ENCODE peak calls at places on chromosomes 11 and 22, in four cellular contexts. E is sigmoid colon, J is RWPE1, R is IMR-90. K is an unnamed sample.

GRCh38 chr11:43920598-43921419 is 21.6 kb upstream of the C11orf96 start:
- DNase-seq in J (peak), R (peak), E (peak), K (peak)

GRCh38 chr11:128299132-128299726 is 288.1 kb downstream of the ETS1 start:
- DNase-seq in R (peak), E (no peak), J (no peak), K (peak)

GRCh38 chr11:5605849-5606248 is 9.4 kb downstream of the TRIM6 start:
- DNase-seq in R (peak), J (peak), E (no peak), K (peak)

GRCh38 chr11:16607675-16608644 is 130.5 kb upstream of the C11orf58 start:
- DNase-seq in E (peak), R (peak), J (peak), K (peak)

GRCh38 chr11:126339073-126339865 is 16.2 kb upstream of the ST3GAL4 start:
- DNase-seq in R (peak), E (peak), J (no peak), K (no peak)

GRCh38 chr11:134741453-134742227 is 329.6 kb upstream of the B3GAT1 start:
- DNase-seq in E (no peak), R (peak), J (no peak), K (no peak)

GRCh38 chr22:19488884-19489843 is 9.4 kb downstream of the CDC45 start:
- DNase-seq in R (peak), E (no peak), J (no peak), K (no peak)

GRCh38 chr22:46238541-46238940 is 11.6 kb downstream of the CDPF1 start:
- DNase-seq in J (no peak), E (no peak), R (no peak), K (no peak)

GRCh38 chr11:9825315-9825714 is 161.4 kb downstream of the SWAP70 start:
- DNase-seq in J (peak), E (no peak), R (peak), K (peak)

GRCh38 chr11:72618801-72619200 is 55.4 kb downstream of the PDE2A start:
- DNase-seq in R (peak), E (no peak), J (no peak), K (no peak)

GRCh38 chr11:63770763-63771162 is 2.2 kb upstream of the ZFTA start:
- DNase-seq in J (no peak), E (no peak), R (no peak), K (no peak)

GRCh38 chr11:94112182-94112960 is 16.3 kb upstream of the PANX1 start:
- DNase-seq in J (peak), E (no peak), R (no peak), K (no peak)

GRCh38 chr11:128709402-128709801 is 15.5 kb downstream of the FLI1 start:
- DNase-seq in J (peak), E (no peak), R (peak), K (peak)

GRCh38 chr11:120431633-120432032 is 79.9 kb upstream of the GRIK4 start:
- DNase-seq in R (peak), E (no peak), J (peak), K (peak)

GRCh38 chr11:24457985-24458384 is 38.9 kb upstream of the LUZP2 start:
- DNase-seq in J (no peak), R (no peak), E (no peak), K (no peak)

GRCh38 chr11:57763568-57763967 is 2.0 kb downstream of the CTNND1 start:
- DNase-seq in E (no peak), R (peak), J (peak), K (peak)

GRCh38 chr22:45977551-45978274 is 751 bp upstream of the WNT7B start:
- DNase-seq in J (no peak), R (peak), E (no peak), K (no peak)

GRCh38 chr11:8313504-8314090 is 49.9 kb upstream of the LMO1 start:
- DNase-seq in E (peak), R (no peak), J (no peak), K (no peak)

GRCh38 chr22:19693981-19694670 is 20.2 kb upstream of the SEPTIN5 start:
- DNase-seq in E (no peak), J (no peak), R (no peak), K (no peak)

GRCh38 chr22:30270841-30271240 is 4.2 kb upstream of the OSM start:
- DNase-seq in R (peak), E (peak), J (no peak), K (no peak)

GRCh38 chr11:77094841-77095365 is 7.7 kb upstream of the OMP start:
- DNase-seq in J (no peak), R (no peak), E (peak), K (no peak)

GRCh38 chr22:30485362-30485988 is 13.7 kb upstream of the SEC14L3 start:
- DNase-seq in J (peak), E (peak), R (peak), K (peak)

GRCh38 chr11:65482306-65482850 is 16.5 kb upstream of the MALAT1 start:
- DNase-seq in J (no peak), E (no peak), R (no peak), K (no peak)

GRCh38 chr11:105296386-105296785 is 156.8 kb upstream of the CARD18 start:
- DNase-seq in R (no peak), J (no peak), E (no peak), K (no peak)

GRCh38 chr11:59802639-59803176 is 7.9 kb downstream of the MRPL16 start:
- DNase-seq in J (peak), E (no peak), R (peak), K (peak)

GRCh38 chr11:10305262-10305963 is 540 bp downstream of the ADM start:
- DNase-seq in R (peak), E (peak), J (no peak), K (no peak)

GRCh38 chr22:38923463-38924196 is 33.8 kb upstream of the APOBEC3A start:
- DNase-seq in R (peak), J (peak), E (peak), K (peak)

GRCh38 chr11:111937461-111937769 is 272 bp downstream of the DIXDC1 start:
- DNase-seq in J (no peak), R (no peak), E (no peak), K (no peak)

GRCh38 chr11:26930518-26931247 is 63.2 kb upstream of the FIBIN start:
- DNase-seq in E (no peak), J (no peak), R (peak), K (peak)

GRCh38 chr11:107931206-107931605 is 3.0 kb downstream of the RAB39A start:
- DNase-seq in E (no peak), J (no peak), R (no peak), K (no peak)

GRCh38 chr11:13105237-13105844 is 96.2 kb downstream of the RASSF10 start:
- DNase-seq in E (no peak), R (no peak), J (no peak), K (no peak)

GRCh38 chr11:60917267-60917666 is 3.3 kb downstream of the TMEM109 start:
- DNase-seq in J (no peak), E (no peak), R (no peak), K (no peak)

GRCh38 chr11:116893906-116894305 is 56.5 kb upstream of the APOA1 start:
- DNase-seq in R (no peak), E (no peak), J (no peak), K (no peak)

GRCh38 chr11:116893437-116893836 is 56.0 kb upstream of the APOA1 start:
- DNase-seq in E (no peak), R (no peak), J (no peak), K (no peak)

GRCh38 chr11:116896211-116896610 is 58.8 kb upstream of the APOA1 start:
- DNase-seq in R (no peak), E (no peak), J (no peak), K (no peak)

GRCh38 chr11:116892374-116892773 is 55.0 kb upstream of the APOA1 start:
- DNase-seq in J (no peak), E (no peak), R (no peak), K (no peak)

GRCh38 chr11:116895053-116895757 is 57.8 kb upstream of the APOA1 start:
- DNase-seq in R (no peak), E (peak), J (no peak), K (no peak)
- TF ChIP-seq CTCF in R (peak), E (no peak), J (no peak), K (peak)

GRCh38 chr22:50346415-50346945 is 3.4 kb downstream of the PPP6R2 start:
- DNase-seq in E (no peak), R (no peak), J (no peak), K (no peak)
- TF ChIP-seq CTCF in E (no peak), R (no peak), J (no peak), K (no peak)

DNA sequence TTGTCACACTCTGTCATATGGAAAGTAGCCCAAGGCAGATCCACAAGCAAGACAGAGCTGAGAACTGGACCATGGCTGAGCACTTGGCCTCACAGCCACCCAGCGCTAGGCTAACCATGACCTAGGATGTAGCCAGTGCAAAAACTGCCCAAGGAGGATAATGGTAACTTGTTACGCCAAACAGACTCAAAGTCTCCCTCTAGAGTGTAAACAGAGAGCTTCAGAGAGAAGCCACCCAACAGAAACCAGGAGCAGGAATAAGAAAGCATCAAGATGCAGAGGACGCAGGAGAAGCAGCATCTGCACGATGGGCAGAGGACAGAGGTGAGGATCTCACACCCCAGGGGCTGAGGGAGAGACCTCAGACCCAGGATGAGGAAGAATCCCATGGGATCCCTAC is 97.9 kb downstream of the RCN1 start:
- DNase-seq in J (no peak), R (no peak), E (no peak), K (no peak)
- TF ChIP-seq CTCF in J (no peak), R (no peak), E (no peak), K (peak)

GRCh38 chr11:92340839-92341238 is 116.2 kb downstream of the FAT3 start:
- DNase-seq in R (peak), E (no peak), J (no peak), K (peak)
- TF ChIP-seq CTCF in R (peak), E (no peak), J (no peak), K (peak)

DNA sequence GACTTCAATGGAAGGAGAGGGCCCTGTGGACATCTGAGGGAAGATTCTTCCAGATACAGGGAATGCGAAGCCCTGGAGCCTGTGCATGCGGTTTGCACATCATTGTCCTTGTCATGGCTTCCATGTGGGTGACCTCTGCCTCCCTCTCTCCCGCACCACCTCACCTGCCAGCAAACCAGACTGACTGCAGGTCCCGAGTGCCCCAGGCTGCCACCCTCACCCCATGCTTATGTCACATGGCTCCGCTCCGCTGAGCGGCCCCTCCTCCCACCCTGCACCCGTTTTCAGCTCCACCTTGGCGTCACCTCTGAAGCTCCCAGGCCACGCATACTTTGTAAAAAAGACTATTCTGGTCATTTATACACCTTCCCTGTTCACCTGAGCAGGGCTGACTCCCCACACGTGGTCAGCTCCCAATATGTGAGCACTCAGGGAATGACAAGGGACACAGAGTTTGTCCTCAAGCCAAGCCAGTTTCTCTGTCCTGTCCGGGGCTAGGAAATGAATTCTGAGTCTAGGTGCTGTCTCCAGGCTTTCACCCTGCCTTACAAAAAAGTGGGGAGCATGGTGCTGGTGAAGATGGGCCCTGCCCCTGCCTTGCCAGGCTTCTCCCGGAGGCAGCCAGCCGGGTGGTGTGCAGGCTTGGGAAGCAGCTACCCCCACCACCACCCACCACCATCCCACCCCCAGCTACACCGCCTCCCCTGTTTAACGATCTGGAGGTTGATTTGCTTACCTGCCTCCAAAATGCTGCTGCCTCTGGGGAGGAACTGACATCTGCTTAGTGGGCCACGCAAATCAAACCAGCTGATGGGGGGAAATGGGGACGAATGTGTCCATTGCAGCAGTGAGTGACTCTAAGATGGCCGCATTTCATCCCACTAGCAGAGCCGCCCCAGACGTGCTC is 32.7 kb downstream of the FAM83F start:
- DNase-seq in E (no peak), J (no peak), R (no peak), K (no peak)
- TF ChIP-seq CTCF in E (no peak), J (no peak), R (no peak), K (no peak)

GRCh38 chr11:88484873-88485621 is 147.5 kb upstream of the CTSC start:
- DNase-seq in E (no peak), J (peak), R (peak), K (peak)
- TF ChIP-seq CTCF in E (no peak), J (peak), R (peak), K (peak)

DNA sequence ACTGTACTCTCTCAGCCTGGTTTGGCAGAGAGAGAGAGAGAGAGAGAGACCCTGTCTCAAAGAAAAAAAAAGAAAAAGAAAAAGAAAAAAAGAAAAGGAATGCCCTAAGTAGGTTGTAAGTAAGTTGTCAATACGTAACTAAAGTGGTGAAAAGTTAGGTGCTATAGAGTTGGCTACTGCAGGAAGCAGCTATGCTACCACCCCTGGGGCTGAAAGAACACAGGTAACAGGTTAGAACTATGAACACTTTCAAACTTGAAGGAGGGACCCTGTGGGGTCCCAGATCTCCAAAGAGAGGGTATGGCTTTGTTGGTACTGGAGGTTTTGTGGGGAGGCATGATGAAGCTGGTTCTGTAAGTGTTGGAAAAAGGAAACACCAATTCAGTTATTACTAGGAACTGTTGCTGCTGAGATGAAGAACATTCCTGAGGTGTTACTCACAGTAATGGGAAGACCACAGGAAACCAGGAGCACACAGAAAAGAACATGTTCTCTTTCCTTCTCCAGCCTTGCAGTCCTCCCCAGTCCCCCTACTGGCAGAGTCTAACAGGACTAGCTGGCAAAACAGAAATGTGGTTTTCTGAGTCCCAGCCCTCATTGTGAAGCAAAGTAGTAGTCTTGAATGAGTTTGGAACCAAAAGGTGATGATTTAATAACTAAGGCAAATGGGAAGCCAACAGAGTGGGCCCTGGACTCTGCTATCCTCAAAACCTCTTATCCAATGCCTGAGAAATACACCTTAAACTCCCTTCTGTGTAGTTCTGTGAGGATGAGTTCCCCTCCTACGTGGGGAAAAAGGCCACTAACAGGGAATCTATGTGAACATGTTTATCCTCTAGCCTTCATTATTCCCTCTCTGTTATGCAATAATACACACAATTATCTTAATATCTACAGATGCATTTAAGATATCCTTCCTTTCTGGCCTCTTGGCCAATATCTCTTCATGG is 427.0 kb upstream of the DDI1 start:
- DNase-seq in R (peak), J (peak), E (no peak), K (peak)
- TF ChIP-seq CTCF in R (peak), J (peak), E (no peak), K (peak)

GRCh38 chr11:98260983-98261382 is 759.8 kb upstream of the CNTN5 start:
- DNase-seq in J (no peak), R (no peak), E (no peak), K (no peak)
- TF ChIP-seq CTCF in J (peak), R (no peak), E (no peak), K (peak)

GRCh38 chr11:79461144-79461543 is 20.3 kb upstream of the TENM4 start:
- DNase-seq in E (no peak), J (peak), R (peak), K (peak)
- TF ChIP-seq CTCF in E (no peak), J (peak), R (peak), K (peak)

GRCh38 chr11:38416141-38416540 is 1818.1 kb upstream of the RAG2 start:
- DNase-seq in J (no peak), E (no peak), R (no peak), K (no peak)

GRCh38 chr11:38411149-38411548 is 1813.1 kb upstream of the RAG2 start:
- DNase-seq in J (no peak), R (no peak), E (no peak), K (no peak)
- TF ChIP-seq CTCF in J (peak), R (no peak), E (no peak), K (no peak)

K was measured in HFFc6.